ENCODE peak calls at places on chromosomes 12 and 14, in seven cellular contexts. Q is transverse colon; B is Peyer's patch; A is CD8-positive, alpha-beta T cell; L is heart left ventricle; U is heart right ventricle; W is kidney. M is an unnamed sample.
A peak's percentile ranks its signal among the peaks of the same experiment; 100 is the strongest.

GRCh38 chr12:43338848-43339526 is 213.0 kb downstream of the ADAMTS20 start:
- DNase-seq in Q (no peak), B (no peak), A (no peak), L (peak; percentile 22), U (peak; percentile 31), W (no peak), M (peak; percentile 20)

GRCh38 chr12:18932715-18933114 is 194.8 kb downstream of the CAPZA3 start:
- DNase-seq in Q (no peak), B (no peak), A (no peak), L (no peak), U (no peak), W (no peak), M (no peak)

GRCh38 chr12:67884596-67884995 is 104.7 kb upstream of the IFNG-AS1 start:
- DNase-seq in Q (no peak), B (no peak), A (no peak), L (no peak), U (no peak), W (no peak), M (no peak)

GRCh38 chr12:19223018-19223417 is 93.5 kb downstream of the PLEKHA5 start:
- DNase-seq in Q (no peak), B (no peak), A (no peak), L (no peak), U (no peak), W (no peak), M (no peak)

GRCh38 chr12:27207626-27208413 is 36.3 kb upstream of the STK38L start:
- DNase-seq in Q (no peak), B (no peak), A (no peak), L (no peak), U (no peak), W (no peak), M (no peak)

GRCh38 chr12:121295746-121296617 is 527 bp downstream of the CAMKK2 start:
- DNase-seq in Q (peak; percentile 70), B (peak; percentile 89), A (no peak), L (peak; percentile 33), U (peak; percentile 34), W (peak; percentile 86), M (peak; percentile 69)

GRCh38 chr14:80954771-80955299 is 586 bp upstream of the TSHR start:
- DNase-seq in Q (peak; percentile 84), B (peak; percentile 76), A (peak; percentile 76), L (peak; percentile 70), U (peak; percentile 82), W (peak; percentile 89), M (peak; percentile 76)

GRCh38 chr12:122363782-122364181 is 58.7 kb downstream of the CLIP1 start:
- DNase-seq in Q (no peak), B (no peak), A (no peak), L (no peak), U (no peak), W (no peak), M (no peak)

GRCh38 chr12:131034631-131035267 is 81.0 kb downstream of the ADGRD1 start:
- DNase-seq in Q (no peak), B (no peak), A (no peak), L (no peak), U (no peak), W (peak; percentile 62), M (no peak)

GRCh38 chr12:52167578-52167977 is 24.2 kb downstream of the KRT80 start:
- DNase-seq in Q (no peak), B (no peak), A (no peak), L (no peak), U (no peak), W (no peak), M (no peak)

GRCh38 chr12:89789862-89790261 is 81.2 kb upstream of the ATP2B1 start:
- DNase-seq in Q (no peak), B (no peak), A (no peak), L (peak; percentile 8), U (no peak), W (no peak), M (no peak)

GRCh38 chr12:6980740-6981139 is 10.0 kb downstream of the EMG1 start:
- DNase-seq in Q (no peak), B (no peak), A (no peak), L (no peak), U (no peak), W (no peak), M (peak; percentile 77)

GRCh38 chr12:112005419-112006395 is 7.3 kb downstream of the TMEM116 start:
- DNase-seq in Q (peak; percentile 67), B (peak; percentile 70), A (no peak), L (no peak), U (no peak), W (no peak), M (peak; percentile 45)

GRCh38 chr14:39426605-39427004 is 5.6 kb downstream of the FBXO33 start:
- DNase-seq in Q (no peak), B (no peak), A (no peak), L (no peak), U (no peak), W (no peak), M (peak; percentile 6)

GRCh38 chr14:51817326-51817725 is 43.1 kb upstream of the GNG2 start:
- DNase-seq in Q (no peak), B (no peak), A (no peak), L (no peak), U (no peak), W (no peak), M (no peak)

GRCh38 chr12:123391546-123392343 is 7.8 kb downstream of the KMT5A start:
- DNase-seq in Q (no peak), B (no peak), A (no peak), L (no peak), U (no peak), W (no peak), M (no peak)

GRCh38 chr12:4346931-4347330 is 25.9 kb downstream of the TIGAR start:
- DNase-seq in Q (no peak), B (no peak), A (no peak), L (no peak), U (no peak), W (no peak), M (no peak)

GRCh38 chr14:24876996-24877395 is 173.0 kb downstream of the STXBP6 start:
- DNase-seq in Q (no peak), B (no peak), A (no peak), L (no peak), U (no peak), W (no peak), M (no peak)

GRCh38 chr14:20617138-20618003 is 24.1 kb downstream of the OR6S1 start:
- DNase-seq in Q (no peak), B (no peak), A (no peak), L (no peak), U (no peak), W (no peak), M (no peak)

GRCh38 chr12:25971675-25972035 is 13.2 kb downstream of the RASSF8 start:
- DNase-seq in Q (no peak), B (no peak), A (no peak), L (no peak), U (no peak), W (no peak), M (no peak)

GRCh38 chr12:50086148-50086547 is 1.0 kb downstream of the SMARCD1 start:
- DNase-seq in Q (no peak), B (peak; percentile 50), A (no peak), L (no peak), U (no peak), W (peak; percentile 64), M (no peak)

GRCh38 chr14:69355955-69356321 is 42.2 kb downstream of the ERH start:
- DNase-seq in Q (no peak), B (no peak), A (no peak), L (no peak), U (no peak), W (no peak), M (no peak)

GRCh38 chr14:74964787-74965769 is 9.7 kb upstream of the PGF start:
- DNase-seq in Q (no peak), B (no peak), A (no peak), L (no peak), U (no peak), W (no peak), M (no peak)

DNA sequence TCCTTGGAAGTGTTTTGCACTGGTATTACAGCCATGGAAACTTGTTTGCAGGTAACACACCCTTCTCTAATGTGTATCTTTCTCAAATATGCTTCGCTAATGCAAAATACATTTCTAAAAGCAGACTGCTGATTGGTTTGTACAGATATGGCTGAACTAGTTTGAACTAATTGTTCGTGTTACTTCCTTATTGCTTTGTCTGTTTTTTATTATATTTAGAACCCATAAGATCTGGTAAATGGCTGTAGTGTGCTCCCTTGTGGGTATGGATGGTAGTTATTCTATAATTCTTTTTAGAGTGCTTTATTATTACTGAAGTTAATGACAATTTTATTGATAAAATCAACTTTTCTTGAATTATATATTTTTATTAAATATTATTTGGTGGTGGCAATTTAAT is 53.0 kb downstream of the ATF7IP start:
- DNase-seq in Q (no peak), B (no peak), A (no peak), L (no peak), U (no peak), W (no peak), M (no peak)
- TF ChIP-seq CTCF in Q (peak; percentile 41), B (no peak), A (peak; percentile 81), L (peak; percentile 25), U (peak; percentile 60), W (peak; percentile 8), M (peak; percentile 39)

GRCh38 chr12:114998118-114998771 is 314.3 kb upstream of the TBX3 start:
- DNase-seq in Q (no peak), B (no peak), A (no peak), L (no peak), U (no peak), W (no peak), M (no peak)
- H3K4me1 ChIP-seq in Q (no peaks in the 10 kb centered on the region), B (no peaks in the 10 kb centered on the region), A (no peaks in the 10 kb centered on the region), L (peaks cover 5% of the 10 kb centered on the region), U (peaks cover 5% of the 10 kb centered on the region), W (no peaks in the 10 kb centered on the region), M (peaks cover 24% of the 10 kb centered on the region)

GRCh38 chr12:9784326-9784725 is 23.6 kb upstream of the CD69 start:
- DNase-seq in Q (no peak), B (no peak), A (no peak), L (no peak), U (no peak), W (no peak), M (no peak)

GRCh38 chr12:9782547-9783382 is 22.1 kb upstream of the CD69 start:
- DNase-seq in Q (no peak), B (no peak), A (no peak), L (no peak), U (no peak), W (no peak), M (no peak)

GRCh38 chr12:9784816-9785215 is 24.1 kb upstream of the CD69 start:
- DNase-seq in Q (no peak), B (no peak), A (no peak), L (no peak), U (no peak), W (no peak), M (no peak)

GRCh38 chr12:9786726-9787339 is 26.1 kb upstream of the CD69 start:
- DNase-seq in Q (no peak), B (no peak), A (no peak), L (no peak), U (no peak), W (no peak), M (no peak)

DNA sequence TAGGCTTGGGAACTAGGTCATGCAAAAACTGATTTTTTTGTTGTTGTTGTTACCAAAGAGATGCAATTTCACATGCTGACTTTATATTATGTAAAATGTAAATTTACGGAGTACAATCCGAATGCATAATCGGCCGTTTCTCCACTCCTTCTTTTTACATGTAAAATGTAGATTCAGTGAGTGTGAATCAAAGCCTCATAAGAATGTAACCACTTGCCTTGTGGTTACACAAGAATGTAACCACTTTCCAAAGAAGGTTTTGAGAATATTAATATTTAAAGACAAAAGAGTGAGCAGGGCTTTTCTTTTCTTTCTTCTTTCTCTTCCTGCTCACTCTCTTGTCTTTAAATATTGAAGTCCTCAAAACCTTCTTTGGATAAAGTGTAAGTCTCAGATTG is 26.6 kb upstream of the CD69 start:
- DNase-seq in Q (no peak), B (no peak), A (no peak), L (no peak), U (no peak), W (no peak), M (no peak)
- H3K4me3 ChIP-seq in Q (no peak overlapping the region), B (no peak overlapping the region), A (no peak overlapping the region), L (no peak overlapping the region), U (no peak overlapping the region), W (no peak overlapping the region), M (no peak overlapping the region)

GRCh38 chr14:106802413-106803364 is 1276.3 kb downstream of the TMEM121 start:
- DNase-seq in Q (peak; percentile 52), B (peak; percentile 61), A (no peak), L (no peak), U (no peak), W (no peak), M (peak; percentile 74)
- TF ChIP-seq CTCF in Q (no peak), B (no peak), A (peak; percentile 15), L (no peak), U (no peak), W (no peak), M (peak; percentile 74)